ENCODE peak calls at places on chromosome 18, in five cellular contexts. B is omental fat pad; F is tibial artery; Q is activated CD8-positive, alpha-beta memory T cell treated with anti-CD3 and anti-CD28 coated beads, Interleukin-2, amount 50 U/mL, for 48 hours; J is AG10803. A is an unnamed sample.
A peak's percentile ranks its signal among the peaks of the same experiment; 100 is the strongest.

GRCh38 chr18:62721837-62722795 is 6.8 kb downstream of the PHLPP1 start:
- DNase-seq in B (no peak), F (no peak), J (no peak), Q (no peak), A (no peak)

GRCh38 chr18:2337552-2338141 is 233.7 kb downstream of the METTL4 start:
- DNase-seq in B (no peak), J (peak; percentile 20), Q (peak; percentile 72), F (peak; percentile 22), A (no peak)

GRCh38 chr18:35506024-35506712 is 8.4 kb upstream of the INO80C start:
- DNase-seq in Q (no peak), F (no peak), B (no peak), J (no peak), A (no peak)

GRCh38 chr18:50629148-50629631 is 69.3 kb downstream of the MAPK4 start:
- DNase-seq in Q (no peak), J (no peak), B (no peak), F (peak; percentile 38), A (no peak)

GRCh38 chr18:7696846-7697245 is 129.7 kb downstream of the PTPRM start:
- DNase-seq in J (peak; percentile 14), F (no peak), B (no peak), Q (no peak), A (no peak)

GRCh38 chr18:45877403-45877802 is 51.9 kb downstream of the SIGLEC15 start:
- DNase-seq in F (no peak), B (no peak), Q (no peak), J (no peak), A (no peak)

GRCh38 chr18:23131693-23132319 is 3.5 kb upstream of the CABLES1 start:
- DNase-seq in B (peak; percentile 38), F (peak; percentile 62), J (peak; percentile 87), Q (peak; percentile 72), A (no peak)

GRCh38 chr18:36518839-36519238 is 221.3 kb downstream of the FHOD3 start:
- DNase-seq in B (no peak), Q (no peak), F (no peak), J (no peak), A (no peak)

GRCh38 chr18:30634249-30634648 is 408.3 kb downstream of the DSC3 start:
- DNase-seq in J (no peak), B (no peak), Q (no peak), F (no peak), A (no peak)

GRCh38 chr18:58417752-58418151 is 211.1 kb downstream of the ALPK2 start:
- DNase-seq in F (no peak), B (no peak), Q (no peak), J (peak; percentile 6), A (no peak)

GRCh38 chr18:28177828-28178635 is 1.1 kb upstream of the CDH2 start:
- DNase-seq in J (peak; percentile 61), Q (no peak), F (no peak), B (no peak), A (no peak)

GRCh38 chr18:59238385-59238784 is 18.4 kb downstream of the GRP start:
- DNase-seq in Q (no peak), F (no peak), J (peak; percentile 25), B (no peak), A (no peak)

GRCh38 chr18:34592961-34593382 is 117.1 kb upstream of the DTNA start:
- DNase-seq in J (peak; percentile 51), Q (no peak), B (peak; percentile 28), F (peak; percentile 39), A (no peak)

GRCh38 chr18:22439447-22439846 is 21.7 kb upstream of the CTAGE1 start:
- DNase-seq in B (no peak), F (no peak), Q (no peak), J (peak; percentile 71), A (no peak)

GRCh38 chr18:48735070-48735676 is 196.3 kb downstream of the CTIF start:
- DNase-seq in Q (no peak), J (no peak), F (no peak), B (no peak), A (no peak)

GRCh38 chr18:22828171-22828570 is 105.0 kb upstream of the RBBP8 start:
- DNase-seq in F (no peak), J (no peak), Q (no peak), B (no peak), A (no peak)

GRCh38 chr18:31343454-31343853 is 25.5 kb downstream of the DSG1 start:
- DNase-seq in F (no peak), B (no peak), Q (no peak), J (no peak), A (no peak)